ENCODE peak calls at places on chromosomes 6 and 20, in five cellular contexts. One of them, this sample, is unnamed.

GRCh38 chr20:25197173-25197869 is 1.8 kb downstream of the ENTPD6 start:
- DNase-seq in activated CD8-positive, alpha-beta T cell treated with anti-CD3 and anti-CD28 coated beads for 36 hours: peak; percentile 25
- DNase-seq in body of pancreas: no peak
- DNase-seq in upper lobe of left lung: no peak
- DNase-seq in fibroblast of the aortic adventitia: no peak
- DNase-seq in this sample: no peak

GRCh38 chr6:128507337-128508310 is 12.8 kb downstream of the PTPRK start:
- DNase-seq in activated CD8-positive, alpha-beta T cell treated with anti-CD3 and anti-CD28 coated beads for 36 hours: no peak
- DNase-seq in body of pancreas: no peak
- DNase-seq in upper lobe of left lung: no peak
- DNase-seq in fibroblast of the aortic adventitia: peak; percentile 52
- DNase-seq in this sample: no peak

GRCh38 chr6:160238786-160239751 is 19.6 kb downstream of the SLC22A2 start:
- DNase-seq in activated CD8-positive, alpha-beta T cell treated with anti-CD3 and anti-CD28 coated beads for 36 hours: no peak
- DNase-seq in body of pancreas: no peak
- DNase-seq in upper lobe of left lung: no peak
- DNase-seq in fibroblast of the aortic adventitia: no peak
- DNase-seq in this sample: no peak

GRCh38 chr6:26118999-26119398 is 31.8 kb downstream of the HFE start:
- DNase-seq in activated CD8-positive, alpha-beta T cell treated with anti-CD3 and anti-CD28 coated beads for 36 hours: no peak
- DNase-seq in body of pancreas: no peak
- DNase-seq in upper lobe of left lung: no peak
- DNase-seq in fibroblast of the aortic adventitia: no peak
- DNase-seq in this sample: no peak

GRCh38 chr20:18831830-18832229 is 18.2 kb downstream of the SCP2D1 start:
- DNase-seq in activated CD8-positive, alpha-beta T cell treated with anti-CD3 and anti-CD28 coated beads for 36 hours: no peak
- DNase-seq in body of pancreas: no peak
- DNase-seq in upper lobe of left lung: no peak
- DNase-seq in fibroblast of the aortic adventitia: no peak
- DNase-seq in this sample: no peak

GRCh38 chr6:7449018-7449417 is 59.4 kb downstream of the RIOK1 start:
- DNase-seq in activated CD8-positive, alpha-beta T cell treated with anti-CD3 and anti-CD28 coated beads for 36 hours: no peak
- DNase-seq in body of pancreas: no peak
- DNase-seq in upper lobe of left lung: no peak
- DNase-seq in fibroblast of the aortic adventitia: no peak
- DNase-seq in this sample: no peak

GRCh38 chr6:158707120-158707519 is 57.3 kb downstream of the SYTL3 start:
- DNase-seq in activated CD8-positive, alpha-beta T cell treated with anti-CD3 and anti-CD28 coated beads for 36 hours: no peak
- DNase-seq in body of pancreas: peak; percentile 43
- DNase-seq in upper lobe of left lung: no peak
- DNase-seq in fibroblast of the aortic adventitia: peak; percentile 58
- DNase-seq in this sample: no peak

GRCh38 chr6:98292812-98293211 is 541.6 kb upstream of the POU3F2 start:
- DNase-seq in activated CD8-positive, alpha-beta T cell treated with anti-CD3 and anti-CD28 coated beads for 36 hours: no peak
- DNase-seq in body of pancreas: no peak
- DNase-seq in upper lobe of left lung: no peak
- DNase-seq in fibroblast of the aortic adventitia: no peak
- DNase-seq in this sample: no peak

GRCh38 chr6:33286946-33287914 is 1.8 kb downstream of the WDR46 start:
- DNase-seq in activated CD8-positive, alpha-beta T cell treated with anti-CD3 and anti-CD28 coated beads for 36 hours: no peak
- DNase-seq in body of pancreas: no peak
- DNase-seq in upper lobe of left lung: no peak
- DNase-seq in fibroblast of the aortic adventitia: no peak
- DNase-seq in this sample: no peak

GRCh38 chr6:7541175-7542064 is at the start of gene DSP:
- DNase-seq in activated CD8-positive, alpha-beta T cell treated with anti-CD3 and anti-CD28 coated beads for 36 hours: peak; percentile 44
- DNase-seq in body of pancreas: peak; percentile 93
- DNase-seq in upper lobe of left lung: peak; percentile 92
- DNase-seq in fibroblast of the aortic adventitia: no peak
- DNase-seq in this sample: no peak

GRCh38 chr6:11437824-11438459 is 99.6 kb upstream of the TMEM170B start:
- DNase-seq in activated CD8-positive, alpha-beta T cell treated with anti-CD3 and anti-CD28 coated beads for 36 hours: no peak
- DNase-seq in body of pancreas: no peak
- DNase-seq in upper lobe of left lung: no peak
- DNase-seq in fibroblast of the aortic adventitia: no peak
- DNase-seq in this sample: no peak

GRCh38 chr6:96015791-96016776 is at the start of gene FUT9:
- DNase-seq in activated CD8-positive, alpha-beta T cell treated with anti-CD3 and anti-CD28 coated beads for 36 hours: no peak
- DNase-seq in body of pancreas: peak; percentile 24
- DNase-seq in upper lobe of left lung: peak; percentile 79
- DNase-seq in fibroblast of the aortic adventitia: no peak
- DNase-seq in this sample: no peak

GRCh38 chr20:53422039-53422438 is 171.6 kb downstream of the ZNF217 start:
- DNase-seq in activated CD8-positive, alpha-beta T cell treated with anti-CD3 and anti-CD28 coated beads for 36 hours: no peak
- DNase-seq in body of pancreas: no peak
- DNase-seq in upper lobe of left lung: no peak
- DNase-seq in fibroblast of the aortic adventitia: no peak
- DNase-seq in this sample: no peak

GRCh38 chr20:50276119-50277063 is 85.8 kb downstream of the CEBPB start:
- DNase-seq in activated CD8-positive, alpha-beta T cell treated with anti-CD3 and anti-CD28 coated beads for 36 hours: no peak
- DNase-seq in body of pancreas: no peak
- DNase-seq in upper lobe of left lung: no peak
- DNase-seq in fibroblast of the aortic adventitia: no peak
- DNase-seq in this sample: no peak

GRCh38 chr6:28807682-28808280 is 116.0 kb downstream of the TRIM27 start:
- DNase-seq in activated CD8-positive, alpha-beta T cell treated with anti-CD3 and anti-CD28 coated beads for 36 hours: peak; percentile 71
- DNase-seq in body of pancreas: no peak
- DNase-seq in upper lobe of left lung: no peak
- DNase-seq in fibroblast of the aortic adventitia: peak; percentile 58
- DNase-seq in this sample: no peak

GRCh38 chr6:80789912-80790635 is 683.6 kb downstream of the BCKDHB start:
- DNase-seq in activated CD8-positive, alpha-beta T cell treated with anti-CD3 and anti-CD28 coated beads for 36 hours: no peak
- DNase-seq in body of pancreas: no peak
- DNase-seq in upper lobe of left lung: no peak
- DNase-seq in fibroblast of the aortic adventitia: peak; percentile 87
- DNase-seq in this sample: no peak

GRCh38 chr20:32839982-32840285 is 18.8 kb upstream of the EFCAB8 start:
- DNase-seq in activated CD8-positive, alpha-beta T cell treated with anti-CD3 and anti-CD28 coated beads for 36 hours: no peak
- DNase-seq in body of pancreas: no peak
- DNase-seq in upper lobe of left lung: no peak
- DNase-seq in fibroblast of the aortic adventitia: no peak
- DNase-seq in this sample: no peak

GRCh38 chr6:112007254-112007653 is 46.6 kb upstream of the CCN6 start:
- DNase-seq in activated CD8-positive, alpha-beta T cell treated with anti-CD3 and anti-CD28 coated beads for 36 hours: no peak
- DNase-seq in body of pancreas: no peak
- DNase-seq in upper lobe of left lung: no peak
- DNase-seq in fibroblast of the aortic adventitia: peak; percentile 16
- DNase-seq in this sample: no peak

GRCh38 chr20:51758978-51759544 is 9.1 kb downstream of the ATP9A start:
- DNase-seq in activated CD8-positive, alpha-beta T cell treated with anti-CD3 and anti-CD28 coated beads for 36 hours: no peak
- DNase-seq in body of pancreas: no peak
- DNase-seq in upper lobe of left lung: no peak
- DNase-seq in fibroblast of the aortic adventitia: no peak
- DNase-seq in this sample: no peak

GRCh38 chr6:122376246-122376645 is 23.2 kb upstream of the HSF2 start:
- DNase-seq in activated CD8-positive, alpha-beta T cell treated with anti-CD3 and anti-CD28 coated beads for 36 hours: no peak
- DNase-seq in body of pancreas: no peak
- DNase-seq in upper lobe of left lung: no peak
- DNase-seq in fibroblast of the aortic adventitia: no peak
- DNase-seq in this sample: no peak

GRCh38 chr6:103699770-103700169 is 1159.9 kb downstream of the HACE1 start:
- DNase-seq in activated CD8-positive, alpha-beta T cell treated with anti-CD3 and anti-CD28 coated beads for 36 hours: no peak
- DNase-seq in body of pancreas: no peak
- DNase-seq in upper lobe of left lung: no peak
- DNase-seq in fibroblast of the aortic adventitia: no peak
- DNase-seq in this sample: no peak

GRCh38 chr20:52630138-52630537 is 342.0 kb upstream of the TSHZ2 start:
- DNase-seq in activated CD8-positive, alpha-beta T cell treated with anti-CD3 and anti-CD28 coated beads for 36 hours: no peak
- DNase-seq in body of pancreas: no peak
- DNase-seq in upper lobe of left lung: no peak
- DNase-seq in fibroblast of the aortic adventitia: no peak
- DNase-seq in this sample: no peak

GRCh38 chr6:126202689-126203088 is 137.2 kb upstream of the CENPW start:
- DNase-seq in activated CD8-positive, alpha-beta T cell treated with anti-CD3 and anti-CD28 coated beads for 36 hours: no peak
- DNase-seq in body of pancreas: no peak
- DNase-seq in upper lobe of left lung: no peak
- DNase-seq in fibroblast of the aortic adventitia: no peak
- DNase-seq in this sample: no peak

GRCh38 chr20:56249244-56249955 is 868 bp downstream of the MC3R start:
- DNase-seq in activated CD8-positive, alpha-beta T cell treated with anti-CD3 and anti-CD28 coated beads for 36 hours: peak; percentile 48
- DNase-seq in body of pancreas: peak; percentile 22
- DNase-seq in upper lobe of left lung: peak; percentile 77
- DNase-seq in fibroblast of the aortic adventitia: no peak
- DNase-seq in this sample: no peak

GRCh38 chr20:54133434-54134427 is 40.1 kb downstream of the CYP24A1 start:
- DNase-seq in activated CD8-positive, alpha-beta T cell treated with anti-CD3 and anti-CD28 coated beads for 36 hours: no peak
- DNase-seq in body of pancreas: no peak
- DNase-seq in upper lobe of left lung: no peak
- DNase-seq in fibroblast of the aortic adventitia: no peak
- DNase-seq in this sample: no peak

GRCh38 chr6:167974644-167975344 is 22.7 kb upstream of the KIF25 start:
- DNase-seq in activated CD8-positive, alpha-beta T cell treated with anti-CD3 and anti-CD28 coated beads for 36 hours: no peak
- DNase-seq in body of pancreas: no peak
- DNase-seq in upper lobe of left lung: no peak
- DNase-seq in fibroblast of the aortic adventitia: no peak
- DNase-seq in this sample: no peak

GRCh38 chr20:38210741-38211140 is 45.7 kb upstream of the TGM2 start:
- DNase-seq in activated CD8-positive, alpha-beta T cell treated with anti-CD3 and anti-CD28 coated beads for 36 hours: no peak
- DNase-seq in body of pancreas: no peak
- DNase-seq in upper lobe of left lung: no peak
- DNase-seq in fibroblast of the aortic adventitia: peak; percentile 65
- DNase-seq in this sample: no peak

GRCh38 chr6:110226261-110226660 is 46.0 kb downstream of the CDC40 start:
- DNase-seq in activated CD8-positive, alpha-beta T cell treated with anti-CD3 and anti-CD28 coated beads for 36 hours: no peak
- DNase-seq in body of pancreas: no peak
- DNase-seq in upper lobe of left lung: no peak
- DNase-seq in fibroblast of the aortic adventitia: no peak
- DNase-seq in this sample: no peak

DNA sequence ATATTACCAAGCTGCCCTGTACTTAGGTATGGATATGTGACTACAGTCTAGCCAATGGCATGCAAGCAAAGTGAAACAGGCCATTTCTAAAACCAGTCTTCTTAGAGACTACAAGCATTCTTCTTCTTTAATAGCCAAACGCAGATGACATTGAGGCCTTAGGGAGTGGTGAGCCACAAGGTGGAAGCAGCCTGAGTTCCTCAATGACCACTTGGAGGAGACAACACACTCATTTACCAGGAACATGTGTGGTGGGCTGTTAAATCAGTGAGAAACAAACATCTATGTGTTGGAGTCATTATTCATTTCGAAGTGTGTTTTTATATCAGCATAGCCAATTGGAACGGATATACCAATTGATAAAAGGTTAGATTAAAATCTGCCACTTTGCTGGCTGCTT is 122.0 kb downstream of the GFRAL start:
- DNase-seq in activated CD8-positive, alpha-beta T cell treated with anti-CD3 and anti-CD28 coated beads for 36 hours: no peak
- DNase-seq in body of pancreas: no peak
- DNase-seq in upper lobe of left lung: no peak
- DNase-seq in fibroblast of the aortic adventitia: no peak
- DNase-seq in this sample: no peak
- TF ChIP-seq CTCF in activated CD8-positive, alpha-beta T cell treated with anti-CD3 and anti-CD28 coated beads for 36 hours: no peak
- TF ChIP-seq CTCF in body of pancreas: no peak
- TF ChIP-seq CTCF in upper lobe of left lung: no peak
- TF ChIP-seq CTCF in fibroblast of the aortic adventitia: peak; percentile 8
- TF ChIP-seq CTCF in this sample: no peak

GRCh38 chr6:162907876-162908481 is 180.2 kb downstream of the PACRG start:
- DNase-seq in activated CD8-positive, alpha-beta T cell treated with anti-CD3 and anti-CD28 coated beads for 36 hours: no peak
- DNase-seq in body of pancreas: no peak
- DNase-seq in upper lobe of left lung: no peak
- DNase-seq in fibroblast of the aortic adventitia: peak; percentile 59
- DNase-seq in this sample: no peak
- TF ChIP-seq CTCF in activated CD8-positive, alpha-beta T cell treated with anti-CD3 and anti-CD28 coated beads for 36 hours: peak; percentile 33
- TF ChIP-seq CTCF in body of pancreas: peak; percentile 28
- TF ChIP-seq CTCF in upper lobe of left lung: no peak
- TF ChIP-seq CTCF in fibroblast of the aortic adventitia: peak; percentile 37
- TF ChIP-seq CTCF in this sample: peak; percentile 13

DNA sequence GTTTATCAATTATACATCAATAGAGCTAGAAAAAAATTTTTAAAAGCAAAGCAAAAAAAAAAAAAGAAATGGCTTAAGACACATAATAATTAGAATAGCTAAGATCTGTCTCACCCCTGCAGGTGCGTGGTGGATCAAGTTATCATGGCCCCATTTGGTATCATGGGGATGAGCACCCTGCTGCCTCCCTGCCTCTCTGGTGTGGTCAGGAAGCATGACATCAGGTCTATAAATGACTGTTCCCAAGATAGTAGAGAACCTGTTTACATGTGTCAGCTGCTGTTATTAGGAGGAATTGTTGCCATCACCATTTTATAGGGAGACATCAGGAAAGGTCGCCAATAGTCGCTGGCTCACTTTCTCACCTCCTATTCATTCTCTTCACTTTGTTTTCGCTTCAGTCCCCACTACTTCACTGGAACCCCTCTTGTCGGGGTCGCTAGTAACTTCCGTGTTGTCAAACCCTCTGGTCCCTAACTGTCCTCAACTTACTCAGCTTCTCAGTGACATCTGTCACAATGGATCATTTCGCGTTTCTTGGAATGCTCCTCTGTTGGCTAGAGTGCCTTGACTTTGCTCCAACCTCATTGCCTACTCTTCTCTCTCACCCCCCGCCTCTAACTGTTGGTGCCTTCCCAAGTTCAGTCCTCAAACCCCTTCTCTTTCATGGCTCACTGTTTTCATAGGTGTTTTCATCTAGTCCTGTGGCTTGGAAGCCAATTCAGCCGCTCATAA is 4.7 kb downstream of the DNTTIP1 start:
- DNase-seq in activated CD8-positive, alpha-beta T cell treated with anti-CD3 and anti-CD28 coated beads for 36 hours: no peak
- DNase-seq in body of pancreas: no peak
- DNase-seq in upper lobe of left lung: no peak
- DNase-seq in fibroblast of the aortic adventitia: no peak
- DNase-seq in this sample: no peak
- TF ChIP-seq CTCF in activated CD8-positive, alpha-beta T cell treated with anti-CD3 and anti-CD28 coated beads for 36 hours: no peak
- TF ChIP-seq CTCF in body of pancreas: no peak
- TF ChIP-seq CTCF in upper lobe of left lung: no peak
- TF ChIP-seq CTCF in fibroblast of the aortic adventitia: no peak
- TF ChIP-seq CTCF in this sample: no peak

DNA sequence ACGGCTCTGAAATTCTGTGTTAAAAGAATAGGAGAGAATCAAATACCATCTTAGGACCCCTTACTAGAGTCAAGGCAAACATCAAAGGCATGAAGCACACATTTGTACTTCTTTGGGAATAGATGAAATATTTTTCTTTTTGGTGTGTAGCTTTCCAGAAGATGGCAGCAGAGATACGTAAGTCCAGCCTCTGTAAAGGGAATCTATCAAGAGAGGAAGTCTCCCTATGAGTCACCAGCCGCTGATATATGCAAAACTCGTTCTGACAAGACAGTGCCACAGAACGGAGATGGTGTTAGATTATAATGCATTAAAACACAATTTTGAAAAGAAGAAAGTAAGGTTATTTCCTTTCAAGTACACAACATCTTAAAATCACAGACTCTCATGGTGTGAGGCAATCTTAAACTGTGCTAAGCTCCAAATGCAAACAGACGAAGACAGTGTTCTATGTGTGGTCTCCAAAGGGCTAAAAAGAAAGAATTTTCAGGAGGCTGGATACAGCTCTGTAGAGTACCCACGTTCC is 120.0 kb upstream of the AGPAT4 start:
- DNase-seq in activated CD8-positive, alpha-beta T cell treated with anti-CD3 and anti-CD28 coated beads for 36 hours: peak; percentile 81
- DNase-seq in body of pancreas: peak; percentile 46
- DNase-seq in upper lobe of left lung: no peak
- DNase-seq in fibroblast of the aortic adventitia: peak; percentile 93
- DNase-seq in this sample: peak; percentile 23
- TF ChIP-seq CTCF in activated CD8-positive, alpha-beta T cell treated with anti-CD3 and anti-CD28 coated beads for 36 hours: peak; percentile 73
- TF ChIP-seq CTCF in body of pancreas: peak; percentile 72
- TF ChIP-seq CTCF in upper lobe of left lung: peak; percentile 51
- TF ChIP-seq CTCF in fibroblast of the aortic adventitia: peak; percentile 64
- TF ChIP-seq CTCF in this sample: peak; percentile 76

GRCh38 chr6:62891065-62891647 is 320.1 kb upstream of the FKBP1C start:
- DNase-seq in activated CD8-positive, alpha-beta T cell treated with anti-CD3 and anti-CD28 coated beads for 36 hours: no peak
- DNase-seq in body of pancreas: no peak
- DNase-seq in upper lobe of left lung: no peak
- DNase-seq in fibroblast of the aortic adventitia: peak; percentile 0
- DNase-seq in this sample: no peak
- TF ChIP-seq CTCF in activated CD8-positive, alpha-beta T cell treated with anti-CD3 and anti-CD28 coated beads for 36 hours: peak; percentile 47
- TF ChIP-seq CTCF in body of pancreas: no peak
- TF ChIP-seq CTCF in upper lobe of left lung: no peak
- TF ChIP-seq CTCF in fibroblast of the aortic adventitia: peak; percentile 15
- TF ChIP-seq CTCF in this sample: no peak